ENCODE peak calls at places on chromosomes 3 and 15, in six cellular contexts. G is kidney glomerular epithelial cell, T is epithelial cell of esophagus, J is mammary epithelial cell, B is iris pigment epithelial cell, F is ovary. W is an unnamed sample.

GRCh38 chr3:45066109-45066801 is 40.2 kb downstream of the CLEC3B start:
- DNase-seq in J (no peak), B (peak), T (no peak), F (no peak), G (no peak), W (no peak)

GRCh38 chr3:24296441-24297205 is 198.0 kb downstream of the THRB start:
- DNase-seq in T (no peak), J (peak), G (peak), B (peak), F (no peak), W (no peak)

GRCh38 chr3:109729111-109729510 is 391.8 kb upstream of the DPPA4 start:
- DNase-seq in G (no peak), F (no peak), T (peak), J (no peak), B (peak), W (no peak)

GRCh38 chr15:57922780-57923179 is 142.7 kb downstream of the ALDH1A2 start:
- DNase-seq in F (peak), B (no peak), J (peak), T (peak), G (peak), W (no peak)

GRCh38 chr15:31494786-31495185 is 168.2 kb downstream of the KLF13 start:
- DNase-seq in G (no peak), B (no peak), J (no peak), T (no peak), F (no peak), W (no peak)

GRCh38 chr3:127036209-127037020 is 53.5 kb downstream of the PLXNA1 start:
- DNase-seq in G (no peak), T (no peak), J (no peak), F (peak), B (no peak), W (no peak)

GRCh38 chr3:14130230-14130629 is 5.4 kb downstream of the TMEM43 start:
- DNase-seq in T (no peak), B (no peak), F (no peak), G (no peak), J (no peak), W (no peak)

GRCh38 chr3:80769683-80770082 is 991.8 kb downstream of the GBE1 start:
- DNase-seq in T (no peak), F (no peak), G (no peak), B (no peak), J (no peak), W (no peak)

GRCh38 chr3:154247806-154248480 is 76.3 kb downstream of the DHX36 start:
- DNase-seq in T (no peak), G (no peak), J (no peak), F (no peak), B (no peak), W (peak)

GRCh38 chr3:71050133-71050520 is 533.4 kb downstream of the FOXP1 start:
- DNase-seq in J (no peak), F (no peak), B (peak), G (peak), T (no peak), W (peak)

GRCh38 chr3:38643090-38643489 is 6.4 kb downstream of the SCN5A start:
- DNase-seq in T (no peak), J (no peak), G (no peak), B (no peak), F (no peak), W (no peak)

GRCh38 chr3:40580494-40581091 is 55.8 kb downstream of the ZNF621 start:
- DNase-seq in J (peak), G (peak), F (peak), B (peak), T (peak), W (peak)

GRCh38 chr3:195762611-195763247 is 42.0 kb downstream of the MUC20 start:
- DNase-seq in F (no peak), J (no peak), G (no peak), B (no peak), T (no peak), W (no peak)

GRCh38 chr15:83436513-83437158 is 10.5 kb upstream of the SH3GL3 start:
- DNase-seq in F (no peak), G (peak), T (peak), J (peak), B (peak), W (peak)

GRCh38 chr3:143471705-143472104 is 352.1 kb downstream of the CHST2 start:
- DNase-seq in B (no peak), J (no peak), T (no peak), G (no peak), F (no peak), W (no peak)

GRCh38 chr15:90143176-90143655 is 40.9 kb upstream of the IDH2 start:
- DNase-seq in J (peak), G (no peak), F (no peak), T (peak), B (peak), W (peak)

GRCh38 chr3:151912041-151912440 is 38.6 kb downstream of the SUCNR1 start:
- DNase-seq in J (peak), T (peak), G (peak), F (no peak), B (peak), W (no peak)

GRCh38 chr3:56988874-56989433 is 71.5 kb upstream of the SPATA12 start:
- DNase-seq in F (peak), J (peak), G (peak), B (peak), T (peak), W (peak)

W was measured in astrocyte of the hippocampus.